ENCODE peak calls at places on chromosomes 11 and 22, in eight cellular contexts. A is tibial artery; W is mesenteric fat pad; J is stimulated activated CD8-positive, alpha-beta memory T cell treated with anti-CD3 and anti-CD28 coated beads, Interleukin-7, amount 100 ng/mL, for 24 hours; V is substantia nigra; L is sigmoid colon; Q is cardiac muscle cell; M is left colon. C is an unnamed sample.

GRCh38 chr11:118907749-118908106 is 18.0 kb downstream of the BCL9L start:
- DNase-seq in A (no peak), W (no peak), J (no peak), V (no peak), L (no peak), Q (no peak), M (no peak), C (no peak)

GRCh38 chr22:37985751-37986281 is 1.5 kb upstream of the SOX10 start:
- DNase-seq in A (no peak), W (no peak), J (no peak), V (peak), L (no peak), Q (no peak), M (no peak), C (no peak)

GRCh38 chr11:100574894-100575769 is 112.0 kb upstream of the ARHGAP42 start:
- DNase-seq in A (no peak), W (no peak), J (no peak), V (no peak), L (no peak), Q (peak), M (no peak), C (no peak)

GRCh38 chr22:48607901-48608650 is 1219.6 kb downstream of the BRD1 start:
- DNase-seq in A (no peak), W (no peak), J (no peak), V (no peak), L (no peak), Q (no peak), M (no peak), C (no peak)

GRCh38 chr22:47154621-47155081 is 392.2 kb downstream of the TBC1D22A start:
- DNase-seq in A (no peak), W (no peak), J (no peak), V (peak), L (peak), Q (peak), M (no peak), C (peak)

GRCh38 chr22:17565986-17566687 is 2.8 kb downstream of the SLC25A18 start:
- DNase-seq in A (no peak), W (no peak), J (no peak), V (no peak), L (no peak), Q (no peak), M (no peak), C (no peak)

GRCh38 chr11:120659076-120659475 is 147.5 kb downstream of the GRIK4 start:
- DNase-seq in A (no peak), W (peak), J (no peak), V (no peak), L (no peak), Q (no peak), M (no peak), C (no peak)

GRCh38 chr11:27291302-27291889 is 71.6 kb downstream of the CCDC34 start:
- DNase-seq in A (no peak), W (no peak), J (no peak), V (no peak), L (no peak), Q (no peak), M (peak), C (no peak)

GRCh38 chr22:45246060-45246985 is 5.6 kb upstream of the KIAA0930 start:
- DNase-seq in A (no peak), W (no peak), J (no peak), V (no peak), L (peak), Q (peak), M (peak), C (no peak)

GRCh38 chr11:122180435-122180834 is 64.4 kb upstream of the BLID start:
- DNase-seq in A (peak), W (no peak), J (no peak), V (no peak), L (no peak), Q (peak), M (no peak), C (no peak)

GRCh38 chr22:31579835-31580242 is 82.2 kb downstream of the PISD start:
- DNase-seq in A (no peak), W (no peak), J (no peak), V (no peak), L (no peak), Q (no peak), M (no peak), C (no peak)

GRCh38 chr11:58616594-58616993 is 5.9 kb upstream of the CNTF start:
- DNase-seq in A (no peak), W (no peak), J (no peak), V (no peak), L (peak), Q (peak), M (no peak), C (no peak)

GRCh38 chr11:132777067-132777975 is 755.0 kb downstream of the OPCML start:
- DNase-seq in A (no peak), W (no peak), J (no peak), V (no peak), L (no peak), Q (no peak), M (no peak), C (no peak)

GRCh38 chr11:79594839-79595238 is 154.0 kb upstream of the TENM4 start:
- DNase-seq in A (no peak), W (no peak), J (no peak), V (no peak), L (no peak), Q (no peak), M (no peak), C (no peak)

C was measured in cardiac septum.